ENCODE peak calls at places on chromosomes 13 and 19, in four cellular contexts. R, H, C and J are unnamed samples.

GRCh38 chr19:15091918-15092753 is 10.1 kb downstream of the OR1I1 start:
- DNase-seq in C (no peak), R (peak; percentile 53), H (peak; percentile 66), J (no peak)

GRCh38 chr19:33950141-33950805 is 153.6 kb downstream of the KCTD15 start:
- DNase-seq in R (no peak), C (no peak), H (no peak), J (no peak)

GRCh38 chr13:22517544-22517943 is 663.2 kb upstream of the SGCG start:
- DNase-seq in R (no peak), C (no peak), H (no peak), J (no peak)

GRCh38 chr13:110306340-110306959 is 507 bp downstream of the COL4A1 start:
- DNase-seq in C (no peak), R (no peak), H (no peak), J (no peak)

GRCh38 chr13:20882206-20882605 is 20.3 kb downstream of the XPO4 start:
- DNase-seq in C (no peak), H (no peak), R (no peak), J (no peak)

GRCh38 chr19:32702010-32702409 is 10.4 kb downstream of the NUDT19 start:
- DNase-seq in R (no peak), C (no peak), H (peak; percentile 62), J (no peak)

GRCh38 chr13:27383104-27383921 is 41.1 kb upstream of the GTF3A start:
- DNase-seq in C (no peak), R (peak; percentile 12), H (peak; percentile 67), J (no peak)

GRCh38 chr13:100040196-100040595 is 48.7 kb upstream of the PCCA start:
- DNase-seq in H (peak; percentile 47), C (no peak), R (no peak), J (no peak)

GRCh38 chr13:98305670-98306069 is 128.6 kb upstream of the RNF113B start:
- DNase-seq in H (no peak), C (no peak), R (no peak), J (no peak)

GRCh38 chr19:6503407-6504201 is 1.5 kb upstream of the TUBB4A start:
- DNase-seq in R (peak; percentile 28), C (no peak), H (no peak), J (no peak)

GRCh38 chr13:23674795-23675640 is 104.8 kb downstream of the TNFRSF19 start:
- DNase-seq in C (no peak), R (no peak), H (peak; percentile 44), J (peak; percentile 57)

GRCh38 chr13:98650376-98651107 is 73.6 kb upstream of the STK24 start:
- DNase-seq in R (no peak), C (no peak), H (no peak), J (no peak)

GRCh38 chr13:29901714-29902631 is 51.6 kb upstream of the UBL3 start:
- DNase-seq in H (no peak), R (no peak), C (no peak), J (peak; percentile 41)

GRCh38 chr13:109773276-109773675 is 13.1 kb downstream of the IRS2 start:
- DNase-seq in H (no peak), R (no peak), C (no peak), J (no peak)

GRCh38 chr19:45884682-45885555 is 1.0 kb downstream of the IRF2BP1 start:
- DNase-seq in R (peak; percentile 71), H (no peak), C (no peak), J (no peak)

GRCh38 chr13:20231839-20232555 is at the start of gene GJB6:
- DNase-seq in C (peak; percentile 5), H (no peak), R (no peak), J (no peak)

GRCh38 chr19:29418106-29418684 is 107.6 kb upstream of the VSTM2B start:
- DNase-seq in H (no peak), C (no peak), R (no peak), J (no peak)

GRCh38 chr19:5618591-5618990 is 4.0 kb downstream of the SAFB2 start:
- DNase-seq in C (no peak), H (no peak), R (no peak), J (no peak)

GRCh38 chr19:33676999-33677665 is 55.4 kb downstream of the CHST8 start:
- DNase-seq in R (no peak), C (no peak), H (no peak), J (no peak)

GRCh38 chr19:46946090-46946489 is 73.5 kb upstream of the NPAS1 start:
- DNase-seq in R (no peak), C (no peak), H (no peak), J (no peak)

GRCh38 chr13:85236431-85236830 is 562.8 kb downstream of the SLITRK6 start:
- DNase-seq in H (no peak), R (no peak), C (no peak), J (peak; percentile 52)

GRCh38 chr19:18424890-18425514 is 5.8 kb downstream of the SSBP4 start:
- DNase-seq in H (no peak), R (no peak), C (no peak), J (no peak)

GRCh38 chr19:1473424-1473851 is 5.6 kb downstream of the C19orf25 start:
- DNase-seq in R (no peak), C (no peak), H (no peak), J (no peak)

GRCh38 chr13:38819053-38819452 is 132.2 kb downstream of the FREM2 start:
- DNase-seq in C (no peak), R (no peak), H (no peak), J (no peak)

GRCh38 chr19:45095496-45096413 is 2.8 kb downstream of the PPP1R37 start:
- DNase-seq in H (no peak), R (no peak), C (no peak), J (no peak)

GRCh38 chr13:25169356-25169755 is 2.7 kb downstream of the AMER2 start:
- DNase-seq in H (no peak), R (no peak), C (no peak), J (no peak)

GRCh38 chr13:64817721-64818120 is 2412.4 kb downstream of the PCDH9 start:
- DNase-seq in C (no peak), H (no peak), R (no peak), J (no peak)
- TF ChIP-seq MAFK in C (no peak), H (no peak), R (no peak), J (no peak)

GRCh38 chr13:67069117-67069767 is 160.9 kb downstream of the PCDH9 start:
- DNase-seq in R (no peak), H (no peak), C (no peak), J (peak; percentile 3)
- TF ChIP-seq CHD2 in R (no peak), H (no peak), C (no peak), J (no peak)

GRCh38 chr19:3249408-3249807 is 24.9 kb downstream of the CELF5 start:
- DNase-seq in R (peak; percentile 83), H (peak; percentile 27), C (no peak), J (peak; percentile 32)

GRCh38 chr19:3239367-3239766 is 14.9 kb downstream of the CELF5 start:
- DNase-seq in C (no peak), H (no peak), R (no peak), J (no peak)

GRCh38 chr19:3248728-3249315 is 24.4 kb downstream of the CELF5 start:
- DNase-seq in H (no peak), C (no peak), R (no peak), J (no peak)

GRCh38 chr19:3245050-3245449 is 20.6 kb downstream of the CELF5 start:
- DNase-seq in C (no peak), H (no peak), R (no peak), J (no peak)

GRCh38 chr19:3243851-3244700 is 19.6 kb downstream of the CELF5 start:
- DNase-seq in R (peak; percentile 59), H (peak; percentile 55), C (no peak), J (peak; percentile 49)
- TF ChIP-seq KDM1A in R (no peak), H (no peak), C (no peak), J (no peak)

GRCh38 chr19:16628984-16629691 is 1.1 kb upstream of the MED26 start:
- DNase-seq in C (no peak), R (no peak), H (no peak), J (no peak)

GRCh38 chr19:16628183-16628983 is at the start of gene MED26:
- DNase-seq in H (peak; percentile 86), R (peak; percentile 98), C (peak; percentile 79), J (peak; percentile 58)

GRCh38 chr19:16627928-16628182 is 149 bp downstream of the MED26 start:
- DNase-seq in H (no peak), R (no peak), C (no peak), J (no peak)

GRCh38 chr19:16626796-16627193 is 1.2 kb downstream of the MED26 start:
- DNase-seq in R (no peak), H (no peak), C (no peak), J (no peak)

DNA sequence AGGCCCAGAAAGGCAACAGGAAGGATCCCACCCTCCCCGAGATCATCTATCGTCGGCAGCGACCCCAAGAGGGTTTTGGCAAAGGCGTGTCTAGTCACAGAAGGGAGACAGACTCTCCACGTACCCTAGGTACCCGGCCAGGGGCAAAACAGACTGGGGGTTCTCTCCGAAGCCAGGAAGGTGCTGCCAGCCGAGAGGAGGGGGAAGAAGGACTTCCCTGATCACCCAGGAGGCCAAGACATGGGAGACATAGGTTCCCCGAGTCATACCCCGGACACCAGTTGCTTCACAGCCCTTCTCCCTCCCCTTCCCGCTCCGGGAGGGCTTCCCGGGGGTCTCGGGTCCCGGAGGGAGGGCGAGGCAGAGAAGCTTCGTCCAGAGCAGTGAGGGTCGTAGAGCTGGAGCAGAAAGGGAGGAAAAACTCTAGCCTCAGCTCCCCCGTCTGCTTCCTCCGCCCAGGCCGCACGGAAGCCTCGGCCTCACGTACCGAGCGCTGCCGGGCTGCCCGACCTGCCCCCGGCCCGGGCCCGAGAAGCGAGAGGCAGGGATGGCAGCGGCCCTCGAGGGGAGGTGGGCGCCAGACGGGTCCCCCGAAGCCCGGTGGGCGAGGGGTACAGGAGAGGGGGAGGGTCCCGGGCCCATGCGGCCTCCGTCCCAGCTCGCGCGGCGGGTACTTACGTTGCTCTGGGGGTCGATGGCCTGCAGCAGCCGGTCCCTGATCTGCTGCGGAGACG is 643 bp downstream of the MED26 start:
- DNase-seq in C (no peak), H (peak; percentile 10), R (no peak), J (no peak)
- TF ChIP-seq MAFK in C (no peak), H (no peak), R (no peak), J (no peak)